ENCODE peak calls at places on chromosomes 2 and 18, in seven cellular contexts. I is GM12865, X is tibial nerve, U is A673, K is astrocyte of the spinal cord, B is IMR-90, F is lower lobe of right lung. N is an unnamed sample.

GRCh38 chr2:120726245-120726644 is 9.4 kb upstream of the GLI2 start:
- DNase-seq in I (no peak), X (no peak), U (no peak), K (no peak), B (no peak), F (no peak), N (no peak)

GRCh38 chr2:177165731-177166711 is 46.6 kb upstream of the HNRNPA3 start:
- DNase-seq in I (peak), X (no peak), U (no peak), K (peak), B (peak), F (no peak), N (peak)

GRCh38 chr18:3985664-3986063 is 469.4 kb downstream of the DLGAP1 start:
- DNase-seq in I (no peak), X (no peak), U (no peak), K (peak), B (peak), F (no peak), N (peak)

GRCh38 chr2:27024188-27024587 is 8.6 kb upstream of the TMEM214 start:
- DNase-seq in I (no peak), X (no peak), U (no peak), K (no peak), B (no peak), F (no peak), N (no peak)

GRCh38 chr18:59517446-59518171 is 158.5 kb upstream of the LMAN1 start:
- DNase-seq in I (no peak), X (no peak), U (peak), K (peak), B (peak), F (no peak), N (peak)

GRCh38 chr2:11642972-11643371 is 27.0 kb downstream of the NTSR2 start:
- DNase-seq in I (no peak), X (no peak), U (no peak), K (no peak), B (no peak), F (no peak), N (no peak)

GRCh38 chr2:197088694-197089093 is 162.2 kb upstream of the PGAP1 start:
- DNase-seq in I (no peak), X (no peak), U (peak), K (peak), B (peak), F (no peak), N (no peak)

GRCh38 chr2:146659976-146660375 is 1184.9 kb upstream of the ACVR2A start:
- DNase-seq in I (no peak), X (no peak), U (no peak), K (no peak), B (no peak), F (no peak), N (no peak)

GRCh38 chr2:72846171-72847095 is 20.6 kb upstream of the EXOC6B start:
- DNase-seq in I (peak), X (no peak), U (no peak), K (no peak), B (no peak), F (no peak), N (peak)

GRCh38 chr2:202963712-202964111 is 51.0 kb upstream of the NBEAL1 start:
- DNase-seq in I (no peak), X (no peak), U (no peak), K (no peak), B (no peak), F (no peak), N (no peak)
- TF ChIP-seq CTCF in I (no peak), X (no peak), U (no peak), K (no peak), B (no peak), F (no peak), N (no peak)

GRCh38 chr18:10482985-10483949 is 28.8 kb downstream of the APCDD1 start:
- DNase-seq in I (peak), X (peak), U (no peak), K (no peak), B (no peak), F (no peak), N (no peak)
- H3K4me3 ChIP-seq in I (no peak), X (no peak), U (no peak), K (no peak), B (no peak), F (no peak), N (no peak)

DNA sequence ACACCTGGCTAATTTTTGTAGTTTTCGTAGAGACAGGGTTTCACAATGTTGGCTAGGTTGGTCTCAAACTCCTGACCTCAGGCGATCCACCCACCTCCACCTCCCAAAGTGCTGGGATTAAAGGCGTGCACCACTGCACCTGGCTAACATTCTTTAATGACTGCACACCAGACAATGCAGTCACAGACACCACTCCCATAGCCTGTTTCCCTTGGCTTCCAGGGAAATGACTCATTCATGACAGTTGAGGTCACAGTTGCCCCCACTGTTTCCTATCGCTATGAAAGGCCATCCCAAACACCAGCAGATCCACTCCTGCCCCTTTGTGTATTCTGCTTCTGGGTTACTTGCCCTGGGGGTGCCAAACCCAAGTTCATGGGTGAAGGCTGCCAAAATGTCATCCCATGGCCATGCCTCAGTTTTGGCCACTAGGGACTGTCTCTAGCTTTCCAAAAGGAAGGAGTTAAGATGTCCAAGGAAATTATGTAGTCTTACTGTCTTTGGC is 8.7 kb downstream of the CHMP1B start:
- DNase-seq in I (no peak), X (no peak), U (no peak), K (peak), B (peak), F (no peak), N (peak)
- TF ChIP-seq CTCF in I (no peak), X (no peak), U (no peak), K (peak), B (peak), F (no peak), N (peak)

DNA sequence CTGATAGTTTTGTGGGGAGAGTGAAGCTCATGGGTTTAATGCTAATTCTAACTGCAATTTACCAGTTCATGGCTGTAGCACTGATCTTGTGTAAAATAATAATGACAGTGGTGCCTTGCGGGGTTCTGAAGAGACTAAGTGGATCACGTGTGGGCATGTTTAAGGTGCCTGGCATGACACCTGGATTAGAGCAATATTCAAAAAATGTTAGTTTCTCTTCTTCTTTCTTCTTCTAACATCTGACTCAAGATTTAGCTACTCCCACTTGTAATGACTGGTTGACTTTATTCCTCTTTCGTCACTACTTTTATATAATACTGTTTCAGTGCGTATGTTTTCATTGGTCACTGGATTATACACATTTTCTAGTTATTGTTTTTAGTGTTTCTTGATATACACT is 662.4 kb upstream of the CNTNAP5 start:
- DNase-seq in I (no peak), X (no peak), U (no peak), K (no peak), B (no peak), F (no peak), N (no peak)
- H3K4me3 ChIP-seq in I (no peak), X (no peak), U (no peak), K (no peak), B (no peak), F (no peak), N (no peak)

GRCh38 chr2:162073776-162074578 is at the start of gene DPP4:
- DNase-seq in I (peak), X (no peak), U (peak), K (no peak), B (peak), F (peak), N (peak)
- TF ChIP-seq CTCF in I (peak), X (no peak), U (no peak), K (no peak), B (no peak), F (no peak), N (no peak)

GRCh38 chr18:634551-635045 is 22.9 kb upstream of the TYMS start:
- DNase-seq in I (no peak), X (no peak), U (peak), K (no peak), B (no peak), F (no peak), N (peak)
- H3K4me3 ChIP-seq in I (no peak), X (no peak), U (no peak), K (no peak), B (no peak), F (no peak), N (no peak)

GRCh38 chr2:43192939-43193651 is 33.3 kb downstream of the ZFP36L2 start:
- DNase-seq in I (no peak), X (no peak), U (no peak), K (no peak), B (no peak), F (no peak), N (no peak)
- TF ChIP-seq CTCF in I (no peak), X (no peak), U (no peak), K (no peak), B (no peak), F (no peak), N (no peak)

GRCh38 chr18:79964330-79965118 is at the start of gene HSBP1L1:
- DNase-seq in I (peak), X (no peak), U (peak), K (no peak), B (no peak), F (peak), N (peak)
- H3K4me3 ChIP-seq in I (peak), X (peak), U (peak), K (peak), B (peak), F (peak), N (peak)

GRCh38 chr2:145431181-145431951 is 911.4 kb upstream of the ZEB2 start:
- DNase-seq in I (no peak), X (no peak), U (peak), K (no peak), B (no peak), F (no peak), N (peak)
- TF ChIP-seq CTCF in I (no peak), X (no peak), U (no peak), K (no peak), B (no peak), F (no peak), N (peak)

N was measured in epithelial cell of esophagus.